ENCODE peak calls at places on chromosomes 13 and 19, in eight cellular contexts. One of them, this sample, is unnamed.

GRCh38 chr13:35086667-35087066 is 144.6 kb downstream of the NBEA start:
- DNase-seq in activated CD4-positive, CD25-positive, alpha-beta regulatory T cell treated with anti-CD3 and anti-CD28 coated beads, Interleukin-2, amount 50 U/mL, for 16 hours: no peak
- DNase-seq in GM23338: no peak
- DNase-seq in CD4-positive, alpha-beta T cell: no peak
- DNase-seq in M059J: peak
- DNase-seq in NCI-H2107: peak
- DNase-seq in NCI-H774: no peak
- DNase-seq in T follicular helper cell: no peak
- DNase-seq in this sample: no peak

GRCh38 chr19:30017172-30017571 is 75.1 kb downstream of the URI1 start:
- DNase-seq in T follicular helper cell: no peak
- DNase-seq in CD4-positive, alpha-beta T cell: no peak
- DNase-seq in NCI-H2107: no peak
- DNase-seq in M059J: no peak
- DNase-seq in GM23338: no peak
- DNase-seq in activated CD4-positive, CD25-positive, alpha-beta regulatory T cell treated with anti-CD3 and anti-CD28 coated beads, Interleukin-2, amount 50 U/mL, for 16 hours: no peak
- DNase-seq in NCI-H774: no peak
- DNase-seq in this sample: no peak

GRCh38 chr13:80716610-80717081 is 375.7 kb upstream of the SPRY2 start:
- DNase-seq in activated CD4-positive, CD25-positive, alpha-beta regulatory T cell treated with anti-CD3 and anti-CD28 coated beads, Interleukin-2, amount 50 U/mL, for 16 hours: no peak
- DNase-seq in NCI-H774: no peak
- DNase-seq in CD4-positive, alpha-beta T cell: no peak
- DNase-seq in T follicular helper cell: no peak
- DNase-seq in NCI-H2107: no peak
- DNase-seq in M059J: no peak
- DNase-seq in GM23338: peak
- DNase-seq in this sample: no peak

GRCh38 chr19:8451885-8452284 is 7.1 kb downstream of the HNRNPM start:
- DNase-seq in NCI-H2107: no peak
- DNase-seq in NCI-H774: no peak
- DNase-seq in M059J: peak
- DNase-seq in CD4-positive, alpha-beta T cell: no peak
- DNase-seq in GM23338: no peak
- DNase-seq in activated CD4-positive, CD25-positive, alpha-beta regulatory T cell treated with anti-CD3 and anti-CD28 coated beads, Interleukin-2, amount 50 U/mL, for 16 hours: no peak
- DNase-seq in T follicular helper cell: no peak
- DNase-seq in this sample: peak

GRCh38 chr19:35959968-35960320 is 23.8 kb downstream of the LRFN3 start:
- DNase-seq in CD4-positive, alpha-beta T cell: no peak
- DNase-seq in NCI-H774: no peak
- DNase-seq in NCI-H2107: no peak
- DNase-seq in T follicular helper cell: no peak
- DNase-seq in M059J: no peak
- DNase-seq in GM23338: peak
- DNase-seq in activated CD4-positive, CD25-positive, alpha-beta regulatory T cell treated with anti-CD3 and anti-CD28 coated beads, Interleukin-2, amount 50 U/mL, for 16 hours: no peak
- DNase-seq in this sample: no peak

GRCh38 chr19:33373701-33374405 is at the start of gene CEBPG:
- DNase-seq in GM23338: peak
- DNase-seq in M059J: peak
- DNase-seq in CD4-positive, alpha-beta T cell: peak
- DNase-seq in T follicular helper cell: peak
- DNase-seq in NCI-H2107: peak
- DNase-seq in NCI-H774: peak
- DNase-seq in activated CD4-positive, CD25-positive, alpha-beta regulatory T cell treated with anti-CD3 and anti-CD28 coated beads, Interleukin-2, amount 50 U/mL, for 16 hours: peak
- DNase-seq in this sample: peak

GRCh38 chr19:35080613-35081170 is 34.9 kb upstream of the FXYD3 start:
- DNase-seq in GM23338: no peak
- DNase-seq in activated CD4-positive, CD25-positive, alpha-beta regulatory T cell treated with anti-CD3 and anti-CD28 coated beads, Interleukin-2, amount 50 U/mL, for 16 hours: no peak
- DNase-seq in NCI-H774: no peak
- DNase-seq in CD4-positive, alpha-beta T cell: no peak
- DNase-seq in T follicular helper cell: no peak
- DNase-seq in NCI-H2107: no peak
- DNase-seq in M059J: no peak
- DNase-seq in this sample: no peak

GRCh38 chr13:36428083-36428482 is 4.2 kb upstream of the CCNA1 start:
- DNase-seq in GM23338: no peak
- DNase-seq in NCI-H2107: no peak
- DNase-seq in activated CD4-positive, CD25-positive, alpha-beta regulatory T cell treated with anti-CD3 and anti-CD28 coated beads, Interleukin-2, amount 50 U/mL, for 16 hours: no peak
- DNase-seq in NCI-H774: no peak
- DNase-seq in T follicular helper cell: no peak
- DNase-seq in CD4-positive, alpha-beta T cell: no peak
- DNase-seq in M059J: peak
- DNase-seq in this sample: peak

GRCh38 chr13:95833713-95834112 is 156.8 kb downstream of the DNAJC3 start:
- DNase-seq in CD4-positive, alpha-beta T cell: no peak
- DNase-seq in T follicular helper cell: no peak
- DNase-seq in NCI-H2107: no peak
- DNase-seq in M059J: peak
- DNase-seq in GM23338: no peak
- DNase-seq in NCI-H774: no peak
- DNase-seq in activated CD4-positive, CD25-positive, alpha-beta regulatory T cell treated with anti-CD3 and anti-CD28 coated beads, Interleukin-2, amount 50 U/mL, for 16 hours: no peak
- DNase-seq in this sample: peak

This sample was measured in RPMI7951.